ENCODE peak calls at places on chromosomes 16 and 17, in six cellular contexts. O is T-helper 17 cell; N is effector memory CD8-positive, alpha-beta T cell; F is activated T-cell treated with anti-CD3 and anti-CD28 coated beads, Interleukin-2, amount 50 U/mL, for 4 hours; P is SK-N-SH treated with all-trans-retinoic acid at 6 μM for 48 hours; T is upper lobe of right lung. Y is an unnamed sample.

GRCh38 chr16:67182288-67182687 is 1.5 kb downstream of the MATCAP1 start:
- ATAC-seq in O (no peak), N (no peak), F (no peak), P (no peak), T (no peak), Y (no peak)

GRCh38 chr16:578232-578869 is 8.6 kb downstream of the PIGQ start:
- ATAC-seq in O (no peak), N (no peak), F (no peak), P (no peak), T (no peak), Y (no peak)

GRCh38 chr16:17364319-17365210 is 106.2 kb downstream of the XYLT1 start:
- ATAC-seq in O (peak), N (peak), F (peak), P (peak), T (no peak), Y (no peak)

GRCh38 chr16:65500007-65500406 is 378.1 kb upstream of the CDH11 start:
- ATAC-seq in O (no peak), N (no peak), F (no peak), P (no peak), T (no peak), Y (no peak)

GRCh38 chr17:74271902-74272563 is 2.0 kb upstream of the DNAI2 start:
- ATAC-seq in O (no peak), N (no peak), F (no peak), P (no peak), T (peak), Y (no peak)

GRCh38 chr17:6548578-6549330 is 7.6 kb downstream of the PITPNM3 start:
- ATAC-seq in O (peak), N (no peak), F (peak), P (no peak), T (peak), Y (peak)

GRCh38 chr16:48492131-48492530 is 106.9 kb upstream of the SIAH1 start:
- ATAC-seq in O (no peak), N (no peak), F (no peak), P (no peak), T (peak), Y (no peak)

GRCh38 chr17:63402808-63403207 is 43.3 kb downstream of the CYB561 start:
- ATAC-seq in O (no peak), N (no peak), F (no peak), P (no peak), T (no peak), Y (no peak)

GRCh38 chr16:48435319-48435682 is 50.1 kb upstream of the SIAH1 start:
- ATAC-seq in O (no peak), N (no peak), F (no peak), P (no peak), T (no peak), Y (no peak)

GRCh38 chr17:78316115-78316866 is 43.6 kb downstream of the SOCS3 start:
- ATAC-seq in O (no peak), N (no peak), F (no peak), P (no peak), T (no peak), Y (no peak)

GRCh38 chr17:67401598-67402504 is 24.8 kb downstream of the PITPNC1 start:
- ATAC-seq in O (no peak), N (no peak), F (no peak), P (no peak), T (peak), Y (no peak)

GRCh38 chr16:55048745-55049144 is 118.1 kb downstream of the IRX5 start:
- ATAC-seq in O (no peak), N (no peak), F (no peak), P (no peak), T (no peak), Y (no peak)

GRCh38 chr16:60123387-60124023 is 1389.4 kb upstream of the GOT2 start:
- ATAC-seq in O (no peak), N (no peak), F (no peak), P (no peak), T (no peak), Y (no peak)

GRCh38 chr17:19440421-19440820 is 29.4 kb downstream of the RNF112 start:
- ATAC-seq in O (no peak), N (no peak), F (no peak), P (no peak), T (no peak), Y (no peak)

GRCh38 chr16:56288019-56288418 is 96.7 kb downstream of the GNAO1 start:
- ATAC-seq in O (no peak), N (no peak), F (no peak), P (no peak), T (no peak), Y (no peak)